ENCODE peak calls at places on chromosomes 11 and 22, in five cellular contexts. One of them, this sample, is unnamed.

GRCh38 chr11:74739546-74740270 is 8.5 kb upstream of the CHRDL2 start:
- DNase-seq in C1 segment of cervical spinal cord: no peak
- DNase-seq in Calu3: peak
- DNase-seq in MV-4-11: peak
- DNase-seq in activated T-cell treated with anti-CD3 and anti-CD28 coated beads for 24 hours: peak
- DNase-seq in this sample: peak

GRCh38 chr11:120748485-120748814 is 236.9 kb downstream of the GRIK4 start:
- DNase-seq in C1 segment of cervical spinal cord: no peak
- DNase-seq in Calu3: no peak
- DNase-seq in MV-4-11: no peak
- DNase-seq in activated T-cell treated with anti-CD3 and anti-CD28 coated beads for 24 hours: no peak
- DNase-seq in this sample: peak

GRCh38 chr11:64764753-64765152 is 5.0 kb upstream of the PYGM start:
- DNase-seq in C1 segment of cervical spinal cord: no peak
- DNase-seq in Calu3: no peak
- DNase-seq in MV-4-11: no peak
- DNase-seq in activated T-cell treated with anti-CD3 and anti-CD28 coated beads for 24 hours: no peak
- DNase-seq in this sample: no peak

GRCh38 chr11:20754957-20755356 is 85.6 kb downstream of the NELL1 start:
- DNase-seq in C1 segment of cervical spinal cord: no peak
- DNase-seq in Calu3: no peak
- DNase-seq in MV-4-11: peak
- DNase-seq in activated T-cell treated with anti-CD3 and anti-CD28 coated beads for 24 hours: no peak
- DNase-seq in this sample: peak

GRCh38 chr11:127339376-127339775 is 338.8 kb upstream of the KIRREL3 start:
- DNase-seq in C1 segment of cervical spinal cord: no peak
- DNase-seq in Calu3: no peak
- DNase-seq in MV-4-11: no peak
- DNase-seq in activated T-cell treated with anti-CD3 and anti-CD28 coated beads for 24 hours: no peak
- DNase-seq in this sample: no peak

GRCh38 chr11:111852103-111852502 is 19.3 kb downstream of the ALG9 start:
- DNase-seq in C1 segment of cervical spinal cord: no peak
- DNase-seq in Calu3: no peak
- DNase-seq in MV-4-11: no peak
- DNase-seq in activated T-cell treated with anti-CD3 and anti-CD28 coated beads for 24 hours: no peak
- DNase-seq in this sample: no peak

GRCh38 chr22:42745118-42745517 is 24.4 kb upstream of the A4GALT start:
- DNase-seq in C1 segment of cervical spinal cord: no peak
- DNase-seq in Calu3: no peak
- DNase-seq in MV-4-11: no peak
- DNase-seq in activated T-cell treated with anti-CD3 and anti-CD28 coated beads for 24 hours: no peak
- DNase-seq in this sample: no peak

GRCh38 chr11:12552677-12553076 is 121.5 kb upstream of the TEAD1 start:
- DNase-seq in C1 segment of cervical spinal cord: no peak
- DNase-seq in Calu3: no peak
- DNase-seq in MV-4-11: no peak
- DNase-seq in activated T-cell treated with anti-CD3 and anti-CD28 coated beads for 24 hours: no peak
- DNase-seq in this sample: no peak

GRCh38 chr11:74870485-74870884 is 78.4 kb downstream of the XRRA1 start:
- DNase-seq in C1 segment of cervical spinal cord: no peak
- DNase-seq in Calu3: no peak
- DNase-seq in MV-4-11: no peak
- DNase-seq in activated T-cell treated with anti-CD3 and anti-CD28 coated beads for 24 hours: no peak
- DNase-seq in this sample: peak

GRCh38 chr22:23384899-23385298 is 195.2 kb downstream of the IGLL1 start:
- DNase-seq in C1 segment of cervical spinal cord: no peak
- DNase-seq in Calu3: no peak
- DNase-seq in MV-4-11: no peak
- DNase-seq in activated T-cell treated with anti-CD3 and anti-CD28 coated beads for 24 hours: no peak
- DNase-seq in this sample: no peak

GRCh38 chr11:106988151-106988806 is 30.0 kb downstream of the GUCY1A2 start:
- DNase-seq in C1 segment of cervical spinal cord: no peak
- DNase-seq in Calu3: no peak
- DNase-seq in MV-4-11: peak
- DNase-seq in activated T-cell treated with anti-CD3 and anti-CD28 coated beads for 24 hours: no peak
- DNase-seq in this sample: peak

GRCh38 chr11:78037056-78037455 is 14.0 kb upstream of the KCTD14 start:
- DNase-seq in C1 segment of cervical spinal cord: no peak
- DNase-seq in Calu3: peak
- DNase-seq in MV-4-11: no peak
- DNase-seq in activated T-cell treated with anti-CD3 and anti-CD28 coated beads for 24 hours: no peak
- DNase-seq in this sample: no peak

GRCh38 chr11:100756556-100756955 is 69.5 kb downstream of the ARHGAP42 start:
- DNase-seq in C1 segment of cervical spinal cord: no peak
- DNase-seq in Calu3: no peak
- DNase-seq in MV-4-11: no peak
- DNase-seq in activated T-cell treated with anti-CD3 and anti-CD28 coated beads for 24 hours: no peak
- DNase-seq in this sample: no peak

GRCh38 chr11:121467965-121468364 is 15.2 kb upstream of the SORL1-AS1 start:
- DNase-seq in C1 segment of cervical spinal cord: no peak
- DNase-seq in Calu3: no peak
- DNase-seq in MV-4-11: no peak
- DNase-seq in activated T-cell treated with anti-CD3 and anti-CD28 coated beads for 24 hours: peak
- DNase-seq in this sample: no peak

GRCh38 chr11:72228229-72228843 is 3.8 kb downstream of the INPPL1 start:
- DNase-seq in C1 segment of cervical spinal cord: no peak
- DNase-seq in Calu3: no peak
- DNase-seq in MV-4-11: no peak
- DNase-seq in activated T-cell treated with anti-CD3 and anti-CD28 coated beads for 24 hours: no peak
- DNase-seq in this sample: no peak

GRCh38 chr22:41596776-41597634 is 7.4 kb upstream of the PMM1 start:
- DNase-seq in C1 segment of cervical spinal cord: no peak
- DNase-seq in Calu3: peak
- DNase-seq in MV-4-11: peak
- DNase-seq in activated T-cell treated with anti-CD3 and anti-CD28 coated beads for 24 hours: no peak
- DNase-seq in this sample: peak

GRCh38 chr11:94185387-94186084 is 56.9 kb downstream of the PANX1 start:
- DNase-seq in C1 segment of cervical spinal cord: no peak
- DNase-seq in Calu3: no peak
- DNase-seq in MV-4-11: no peak
- DNase-seq in activated T-cell treated with anti-CD3 and anti-CD28 coated beads for 24 hours: no peak
- DNase-seq in this sample: no peak

GRCh38 chr11:62958547-62959071 is 26.2 kb downstream of the SLC22A6 start:
- DNase-seq in C1 segment of cervical spinal cord: no peak
- DNase-seq in Calu3: no peak
- DNase-seq in MV-4-11: no peak
- DNase-seq in activated T-cell treated with anti-CD3 and anti-CD28 coated beads for 24 hours: no peak
- DNase-seq in this sample: no peak

GRCh38 chr22:34943830-34944229 is 122.1 kb upstream of the ISX start:
- DNase-seq in C1 segment of cervical spinal cord: no peak
- DNase-seq in Calu3: no peak
- DNase-seq in MV-4-11: no peak
- DNase-seq in activated T-cell treated with anti-CD3 and anti-CD28 coated beads for 24 hours: no peak
- DNase-seq in this sample: peak

GRCh38 chr11:76769071-76769560 is 14.0 kb upstream of the TSKU start:
- DNase-seq in C1 segment of cervical spinal cord: no peak
- DNase-seq in Calu3: no peak
- DNase-seq in MV-4-11: no peak
- DNase-seq in activated T-cell treated with anti-CD3 and anti-CD28 coated beads for 24 hours: no peak
- DNase-seq in this sample: no peak

GRCh38 chr11:124611016-124611571 is at the start of gene PANX3:
- DNase-seq in C1 segment of cervical spinal cord: no peak
- DNase-seq in Calu3: no peak
- DNase-seq in MV-4-11: no peak
- DNase-seq in activated T-cell treated with anti-CD3 and anti-CD28 coated beads for 24 hours: no peak
- DNase-seq in this sample: no peak

GRCh38 chr22:46763051-46763705 is 728 bp downstream of the TBC1D22A start:
- DNase-seq in C1 segment of cervical spinal cord: no peak
- DNase-seq in Calu3: no peak
- DNase-seq in MV-4-11: no peak
- DNase-seq in activated T-cell treated with anti-CD3 and anti-CD28 coated beads for 24 hours: no peak
- DNase-seq in this sample: peak

GRCh38 chr22:24810043-24810749 is 4.2 kb downstream of the SGSM1 start:
- DNase-seq in C1 segment of cervical spinal cord: peak
- DNase-seq in Calu3: no peak
- DNase-seq in MV-4-11: no peak
- DNase-seq in activated T-cell treated with anti-CD3 and anti-CD28 coated beads for 24 hours: no peak
- DNase-seq in this sample: no peak

GRCh38 chr11:70541699-70542098 is 143.4 kb downstream of the CTTN start:
- DNase-seq in C1 segment of cervical spinal cord: no peak
- DNase-seq in Calu3: no peak
- DNase-seq in MV-4-11: no peak
- DNase-seq in activated T-cell treated with anti-CD3 and anti-CD28 coated beads for 24 hours: no peak
- DNase-seq in this sample: no peak

GRCh38 chr11:64874308-64874707 is 4.1 kb downstream of the EHD1 start:
- DNase-seq in C1 segment of cervical spinal cord: peak
- DNase-seq in Calu3: no peak
- DNase-seq in MV-4-11: peak
- DNase-seq in activated T-cell treated with anti-CD3 and anti-CD28 coated beads for 24 hours: no peak
- DNase-seq in this sample: no peak

GRCh38 chr11:44631831-44632230 is 66.4 kb downstream of the CD82 start:
- DNase-seq in C1 segment of cervical spinal cord: no peak
- DNase-seq in Calu3: no peak
- DNase-seq in MV-4-11: no peak
- DNase-seq in activated T-cell treated with anti-CD3 and anti-CD28 coated beads for 24 hours: no peak
- DNase-seq in this sample: no peak

GRCh38 chr11:104700609-104701008 is 197.7 kb downstream of the CASP12 start:
- DNase-seq in C1 segment of cervical spinal cord: no peak
- DNase-seq in Calu3: no peak
- DNase-seq in MV-4-11: no peak
- DNase-seq in activated T-cell treated with anti-CD3 and anti-CD28 coated beads for 24 hours: no peak
- DNase-seq in this sample: no peak

GRCh38 chr22:42644422-42645340 is 4.3 kb upstream of the ATP5MGL start:
- DNase-seq in C1 segment of cervical spinal cord: no peak
- DNase-seq in Calu3: no peak
- DNase-seq in MV-4-11: peak
- DNase-seq in activated T-cell treated with anti-CD3 and anti-CD28 coated beads for 24 hours: no peak
- DNase-seq in this sample: no peak

GRCh38 chr22:26673485-26673884 is 16.1 kb downstream of the MIAT start:
- DNase-seq in C1 segment of cervical spinal cord: no peak
- DNase-seq in Calu3: no peak
- DNase-seq in MV-4-11: no peak
- DNase-seq in activated T-cell treated with anti-CD3 and anti-CD28 coated beads for 24 hours: peak
- DNase-seq in this sample: no peak

GRCh38 chr22:37032535-37033460 is 13.3 kb downstream of the MPST start:
- DNase-seq in C1 segment of cervical spinal cord: no peak
- DNase-seq in Calu3: peak
- DNase-seq in MV-4-11: peak
- DNase-seq in activated T-cell treated with anti-CD3 and anti-CD28 coated beads for 24 hours: no peak
- DNase-seq in this sample: no peak

GRCh38 chr11:84740050-84740449 is 887.1 kb downstream of the DLG2 start:
- DNase-seq in C1 segment of cervical spinal cord: no peak
- DNase-seq in Calu3: no peak
- DNase-seq in MV-4-11: no peak
- DNase-seq in activated T-cell treated with anti-CD3 and anti-CD28 coated beads for 24 hours: no peak
- DNase-seq in this sample: no peak

GRCh38 chr22:48683640-48684039 is 1144.0 kb downstream of the BRD1 start:
- DNase-seq in C1 segment of cervical spinal cord: no peak
- DNase-seq in Calu3: no peak
- DNase-seq in MV-4-11: peak
- DNase-seq in activated T-cell treated with anti-CD3 and anti-CD28 coated beads for 24 hours: no peak
- DNase-seq in this sample: no peak

GRCh38 chr11:71131861-71132260 is 120.5 kb downstream of the SHANK2 start:
- DNase-seq in C1 segment of cervical spinal cord: no peak
- DNase-seq in Calu3: no peak
- DNase-seq in MV-4-11: no peak
- DNase-seq in activated T-cell treated with anti-CD3 and anti-CD28 coated beads for 24 hours: no peak
- DNase-seq in this sample: no peak

GRCh38 chr22:44595841-44596341 is 97.9 kb upstream of the RTL6 start:
- DNase-seq in C1 segment of cervical spinal cord: no peak
- DNase-seq in Calu3: no peak
- DNase-seq in MV-4-11: peak
- DNase-seq in activated T-cell treated with anti-CD3 and anti-CD28 coated beads for 24 hours: no peak
- DNase-seq in this sample: no peak

GRCh38 chr11:64120951-64121569 is 44.9 kb downstream of the MACROD1 start:
- DNase-seq in C1 segment of cervical spinal cord: no peak
- DNase-seq in Calu3: no peak
- DNase-seq in MV-4-11: no peak
- DNase-seq in activated T-cell treated with anti-CD3 and anti-CD28 coated beads for 24 hours: no peak
- DNase-seq in this sample: no peak

GRCh38 chr11:113531575-113532451 is 56.6 kb upstream of the DRD2 start:
- DNase-seq in C1 segment of cervical spinal cord: no peak
- DNase-seq in Calu3: no peak
- DNase-seq in MV-4-11: no peak
- DNase-seq in activated T-cell treated with anti-CD3 and anti-CD28 coated beads for 24 hours: no peak
- DNase-seq in this sample: no peak

GRCh38 chr22:29190051-29190450 is 15.6 kb upstream of the EMID1 start:
- DNase-seq in C1 segment of cervical spinal cord: no peak
- DNase-seq in Calu3: no peak
- DNase-seq in MV-4-11: no peak
- DNase-seq in activated T-cell treated with anti-CD3 and anti-CD28 coated beads for 24 hours: no peak
- DNase-seq in this sample: no peak

GRCh38 chr22:31192513-31192912 is 19.6 kb upstream of the LIMK2 start:
- DNase-seq in C1 segment of cervical spinal cord: no peak
- DNase-seq in Calu3: no peak
- DNase-seq in MV-4-11: no peak
- DNase-seq in activated T-cell treated with anti-CD3 and anti-CD28 coated beads for 24 hours: no peak
- DNase-seq in this sample: peak

GRCh38 chr11:44430140-44430539 is 120.2 kb upstream of the ALX4 start:
- DNase-seq in C1 segment of cervical spinal cord: no peak
- DNase-seq in Calu3: no peak
- DNase-seq in MV-4-11: peak
- DNase-seq in activated T-cell treated with anti-CD3 and anti-CD28 coated beads for 24 hours: no peak
- DNase-seq in this sample: no peak